ENCODE peak calls at places on chromosomes 11 and 22, in six cellular contexts. One of them, this sample, is unnamed. For H3K27me3, the result is how much of the 10 kb centered on the place peaks cover.

GRCh38 chr11:87281496-87281895 is 243.8 kb downstream of the TMEM135 start:
- DNase-seq in upper lobe of right lung: no peak
- DNase-seq in AG04450: no peak
- DNase-seq in heart left ventricle: no peak
- DNase-seq in Panc1: no peak
- DNase-seq in WERI-Rb-1: no peak
- DNase-seq in this sample: no peak

GRCh38 chr11:109644158-109644557 is 222.2 kb downstream of the C11orf87 start:
- DNase-seq in upper lobe of right lung: no peak
- DNase-seq in AG04450: no peak
- DNase-seq in heart left ventricle: peak
- DNase-seq in Panc1: no peak
- DNase-seq in WERI-Rb-1: peak
- DNase-seq in this sample: no peak

GRCh38 chr11:86606849-86607481 is 65.5 kb downstream of the ME3 start:
- DNase-seq in upper lobe of right lung: no peak
- DNase-seq in AG04450: no peak
- DNase-seq in heart left ventricle: no peak
- DNase-seq in Panc1: no peak
- DNase-seq in WERI-Rb-1: no peak
- DNase-seq in this sample: no peak

GRCh38 chr11:69343401-69344321 is 49.7 kb downstream of the MYEOV start:
- DNase-seq in upper lobe of right lung: peak
- DNase-seq in AG04450: no peak
- DNase-seq in heart left ventricle: no peak
- DNase-seq in Panc1: no peak
- DNase-seq in WERI-Rb-1: no peak
- DNase-seq in this sample: no peak

GRCh38 chr22:30416843-30417242 is 8.7 kb upstream of the MTFP1 start:
- DNase-seq in upper lobe of right lung: no peak
- DNase-seq in AG04450: no peak
- DNase-seq in heart left ventricle: no peak
- DNase-seq in Panc1: no peak
- DNase-seq in WERI-Rb-1: no peak
- DNase-seq in this sample: no peak

GRCh38 chr11:35856259-35856658 is 87.6 kb upstream of the LDLRAD3 start:
- DNase-seq in upper lobe of right lung: no peak
- DNase-seq in AG04450: no peak
- DNase-seq in heart left ventricle: no peak
- DNase-seq in Panc1: no peak
- DNase-seq in WERI-Rb-1: no peak
- DNase-seq in this sample: no peak

GRCh38 chr11:66728760-66729385 is at the start of gene SPTBN2:
- DNase-seq in upper lobe of right lung: no peak
- DNase-seq in AG04450: no peak
- DNase-seq in heart left ventricle: no peak
- DNase-seq in Panc1: no peak
- DNase-seq in WERI-Rb-1: peak
- DNase-seq in this sample: no peak

GRCh38 chr11:66747480-66747879 is 18.5 kb upstream of the SPTBN2 start:
- DNase-seq in upper lobe of right lung: no peak
- DNase-seq in AG04450: no peak
- DNase-seq in heart left ventricle: no peak
- DNase-seq in Panc1: no peak
- DNase-seq in WERI-Rb-1: no peak
- DNase-seq in this sample: no peak

GRCh38 chr11:9169595-9170295 is 78.3 kb upstream of the SCUBE2 start:
- DNase-seq in upper lobe of right lung: no peak
- DNase-seq in AG04450: no peak
- DNase-seq in heart left ventricle: no peak
- DNase-seq in Panc1: peak
- DNase-seq in WERI-Rb-1: no peak
- DNase-seq in this sample: no peak

GRCh38 chr11:28383471-28383870 is 275.3 kb downstream of the METTL15 start:
- DNase-seq in upper lobe of right lung: no peak
- DNase-seq in AG04450: no peak
- DNase-seq in heart left ventricle: no peak
- DNase-seq in Panc1: no peak
- DNase-seq in WERI-Rb-1: no peak
- DNase-seq in this sample: no peak

GRCh38 chr11:120883404-120884135 is 140.3 kb upstream of the TBCEL start:
- DNase-seq in upper lobe of right lung: no peak
- DNase-seq in AG04450: peak
- DNase-seq in heart left ventricle: peak
- DNase-seq in Panc1: no peak
- DNase-seq in WERI-Rb-1: no peak
- DNase-seq in this sample: no peak

GRCh38 chr11:65477271-65478029 is 21.4 kb upstream of the MALAT1 start:
- DNase-seq in upper lobe of right lung: peak
- DNase-seq in AG04450: no peak
- DNase-seq in heart left ventricle: peak
- DNase-seq in Panc1: no peak
- DNase-seq in WERI-Rb-1: peak
- DNase-seq in this sample: peak

GRCh38 chr11:134580635-134581025 is 168.6 kb upstream of the B3GAT1 start:
- DNase-seq in upper lobe of right lung: peak
- DNase-seq in AG04450: no peak
- DNase-seq in heart left ventricle: no peak
- DNase-seq in Panc1: no peak
- DNase-seq in WERI-Rb-1: no peak
- DNase-seq in this sample: no peak

GRCh38 chr11:13963949-13964770 is 1.6 kb downstream of the SPON1 start:
- DNase-seq in upper lobe of right lung: peak
- DNase-seq in AG04450: no peak
- DNase-seq in heart left ventricle: peak
- DNase-seq in Panc1: no peak
- DNase-seq in WERI-Rb-1: no peak
- DNase-seq in this sample: no peak

GRCh38 chr11:63558459-63559157 is 4.6 kb downstream of the PLAAT2 start:
- DNase-seq in upper lobe of right lung: no peak
- DNase-seq in AG04450: no peak
- DNase-seq in heart left ventricle: no peak
- DNase-seq in Panc1: no peak
- DNase-seq in WERI-Rb-1: no peak
- DNase-seq in this sample: no peak

GRCh38 chr11:88414385-88414861 is 76.9 kb upstream of the CTSC start:
- DNase-seq in upper lobe of right lung: no peak
- DNase-seq in AG04450: no peak
- DNase-seq in heart left ventricle: no peak
- DNase-seq in Panc1: no peak
- DNase-seq in WERI-Rb-1: no peak
- DNase-seq in this sample: no peak

GRCh38 chr22:49168219-49168813 is 659.4 kb downstream of the BRD1 start:
- DNase-seq in upper lobe of right lung: no peak
- DNase-seq in AG04450: no peak
- DNase-seq in heart left ventricle: no peak
- DNase-seq in Panc1: no peak
- DNase-seq in WERI-Rb-1: no peak
- DNase-seq in this sample: no peak

GRCh38 chr11:61978703-61979661 is 11.5 kb upstream of the FTH1 start:
- DNase-seq in upper lobe of right lung: peak
- DNase-seq in AG04450: no peak
- DNase-seq in heart left ventricle: no peak
- DNase-seq in Panc1: no peak
- DNase-seq in WERI-Rb-1: no peak
- DNase-seq in this sample: no peak

GRCh38 chr22:25488244-25489020 is 76.0 kb upstream of the GRK3 start:
- DNase-seq in upper lobe of right lung: peak
- DNase-seq in AG04450: no peak
- DNase-seq in heart left ventricle: peak
- DNase-seq in Panc1: peak
- DNase-seq in WERI-Rb-1: no peak
- DNase-seq in this sample: no peak

GRCh38 chr11:64001552-64002427 is 15.6 kb downstream of the OTUB1 start:
- DNase-seq in upper lobe of right lung: no peak
- DNase-seq in AG04450: no peak
- DNase-seq in heart left ventricle: no peak
- DNase-seq in Panc1: no peak
- DNase-seq in WERI-Rb-1: no peak
- DNase-seq in this sample: no peak

GRCh38 chr11:119030029-119030328 is 698 bp downstream of the SLC37A4 start:
- DNase-seq in upper lobe of right lung: no peak
- DNase-seq in AG04450: no peak
- DNase-seq in heart left ventricle: no peak
- DNase-seq in Panc1: no peak
- DNase-seq in WERI-Rb-1: no peak
- DNase-seq in this sample: no peak

GRCh38 chr11:122756417-122756816 is 81.9 kb upstream of the CRTAM start:
- DNase-seq in upper lobe of right lung: peak
- DNase-seq in AG04450: no peak
- DNase-seq in heart left ventricle: peak
- DNase-seq in Panc1: no peak
- DNase-seq in WERI-Rb-1: no peak
- DNase-seq in this sample: peak

GRCh38 chr11:9219115-9219514 is 46.0 kb downstream of the DENND5A start:
- DNase-seq in upper lobe of right lung: no peak
- DNase-seq in AG04450: no peak
- DNase-seq in heart left ventricle: no peak
- DNase-seq in Panc1: no peak
- DNase-seq in WERI-Rb-1: no peak
- DNase-seq in this sample: no peak

GRCh38 chr11:113377606-113378005 is 10.0 kb upstream of the ANKK1 start:
- DNase-seq in upper lobe of right lung: no peak
- DNase-seq in AG04450: no peak
- DNase-seq in heart left ventricle: no peak
- DNase-seq in Panc1: no peak
- DNase-seq in WERI-Rb-1: no peak
- DNase-seq in this sample: no peak

GRCh38 chr11:125947419-125948277 is 1.8 kb downstream of the VSIG10L2 start:
- DNase-seq in upper lobe of right lung: no peak
- DNase-seq in AG04450: no peak
- DNase-seq in heart left ventricle: no peak
- DNase-seq in Panc1: no peak
- DNase-seq in WERI-Rb-1: no peak
- DNase-seq in this sample: no peak

DNA sequence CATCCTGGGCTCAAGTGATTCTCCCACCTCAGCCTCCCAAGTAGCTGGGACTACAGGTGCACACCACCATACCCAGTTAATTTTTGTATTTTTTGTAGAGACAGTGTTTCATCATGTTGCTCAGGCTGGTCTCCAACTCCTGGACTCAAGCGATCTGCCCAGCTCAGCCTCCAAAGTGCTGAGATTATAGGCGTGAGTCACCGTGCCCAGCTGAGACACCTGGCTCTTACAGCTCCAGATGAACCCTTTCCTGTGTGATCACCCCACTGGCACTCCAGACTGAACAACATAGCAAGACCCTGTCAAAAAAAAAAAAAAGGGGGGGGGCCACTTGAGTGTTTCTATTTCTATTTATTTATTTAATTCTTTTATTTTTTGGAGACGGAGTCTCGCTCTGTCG is 1.0 kb upstream of the ADSL start:
- DNase-seq in upper lobe of right lung: no peak
- DNase-seq in AG04450: no peak
- DNase-seq in heart left ventricle: no peak
- DNase-seq in Panc1: no peak
- DNase-seq in WERI-Rb-1: no peak
- DNase-seq in this sample: no peak
- H3K27ac ChIP-seq in upper lobe of right lung: peak
- H3K27ac ChIP-seq in AG04450: no peak
- H3K27ac ChIP-seq in heart left ventricle: peak
- H3K27ac ChIP-seq in Panc1: peak
- H3K27ac ChIP-seq in WERI-Rb-1: peak
- H3K27ac ChIP-seq in this sample: peak

GRCh38 chr11:110736158-110736553 is 23.9 kb upstream of the ARHGAP20 start:
- DNase-seq in upper lobe of right lung: no peak
- DNase-seq in AG04450: no peak
- DNase-seq in heart left ventricle: no peak
- DNase-seq in Panc1: no peak
- DNase-seq in WERI-Rb-1: no peak
- DNase-seq in this sample: no peak

GRCh38 chr11:110734790-110735189 is 22.6 kb upstream of the ARHGAP20 start:
- DNase-seq in upper lobe of right lung: no peak
- DNase-seq in AG04450: no peak
- DNase-seq in heart left ventricle: no peak
- DNase-seq in Panc1: no peak
- DNase-seq in WERI-Rb-1: no peak
- DNase-seq in this sample: no peak

GRCh38 chr11:110737591-110737990 is 25.4 kb upstream of the ARHGAP20 start:
- DNase-seq in upper lobe of right lung: no peak
- DNase-seq in AG04450: no peak
- DNase-seq in heart left ventricle: no peak
- DNase-seq in Panc1: no peak
- DNase-seq in WERI-Rb-1: no peak
- DNase-seq in this sample: no peak

GRCh38 chr11:110735431-110736157 is 23.4 kb upstream of the ARHGAP20 start:
- DNase-seq in upper lobe of right lung: no peak
- DNase-seq in AG04450: no peak
- DNase-seq in heart left ventricle: no peak
- DNase-seq in Panc1: no peak
- DNase-seq in WERI-Rb-1: no peak
- DNase-seq in this sample: no peak

DNA sequence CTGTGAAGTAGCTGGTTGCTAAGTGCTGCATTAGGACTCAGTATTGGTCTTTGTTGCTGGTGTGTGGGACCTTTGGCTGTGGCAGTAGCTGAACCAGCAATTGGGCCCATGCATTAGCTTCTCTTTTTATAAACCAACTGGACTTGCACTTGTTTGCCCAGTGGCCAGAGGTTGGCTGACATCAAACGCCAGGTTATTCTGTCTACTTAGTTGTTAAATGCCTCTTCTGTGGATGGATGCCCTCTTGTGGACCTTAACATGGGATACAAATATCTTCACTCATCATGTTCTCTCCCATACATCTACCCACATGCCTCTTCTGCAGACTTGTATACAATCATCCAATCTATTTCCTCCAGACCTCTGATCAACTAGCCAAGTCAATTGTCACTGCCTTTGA is 26.4 kb upstream of the ARHGAP20 start:
- DNase-seq in upper lobe of right lung: no peak
- DNase-seq in AG04450: no peak
- DNase-seq in heart left ventricle: no peak
- DNase-seq in Panc1: no peak
- DNase-seq in WERI-Rb-1: no peak
- DNase-seq in this sample: no peak
- TF ChIP-seq CTCF in upper lobe of right lung: no peak
- TF ChIP-seq CTCF in AG04450: no peak
- TF ChIP-seq CTCF in heart left ventricle: no peak
- TF ChIP-seq CTCF in Panc1: peak
- TF ChIP-seq CTCF in WERI-Rb-1: no peak
- TF ChIP-seq CTCF in this sample: no peak

GRCh38 chr11:1674194-1674878 is 22.7 kb upstream of the KRTAP5-6 start:
- DNase-seq in upper lobe of right lung: no peak
- DNase-seq in AG04450: no peak
- DNase-seq in heart left ventricle: no peak
- DNase-seq in Panc1: no peak
- DNase-seq in WERI-Rb-1: no peak
- DNase-seq in this sample: no peak
- H3K27me3 ChIP-seq in upper lobe of right lung: under half
- H3K27me3 ChIP-seq in AG04450: under half
- H3K27me3 ChIP-seq in heart left ventricle: under half
- H3K27me3 ChIP-seq in Panc1: under half
- H3K27me3 ChIP-seq in WERI-Rb-1: half or more
- H3K27me3 ChIP-seq in this sample: under half

DNA sequence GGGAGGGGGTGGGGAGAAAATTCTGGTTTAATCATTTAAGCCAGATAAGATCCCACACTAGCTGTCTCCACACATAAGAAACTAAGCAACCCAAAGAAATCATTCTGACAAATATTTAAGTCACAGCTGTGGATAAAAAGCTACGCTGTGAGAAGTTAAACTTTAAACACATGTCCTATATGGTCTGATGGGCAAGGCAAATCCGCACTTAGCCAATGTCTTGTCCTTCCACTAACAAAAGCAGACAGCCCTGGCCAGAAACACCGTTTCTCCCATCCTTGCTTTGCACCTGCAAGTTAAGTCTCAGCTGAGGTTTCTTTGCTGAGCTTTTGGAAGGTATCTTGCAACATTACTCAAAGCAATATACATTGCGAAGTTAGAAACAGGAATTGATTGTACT is 68.0 kb downstream of the ETS1 start:
- DNase-seq in upper lobe of right lung: no peak
- DNase-seq in AG04450: no peak
- DNase-seq in heart left ventricle: no peak
- DNase-seq in Panc1: no peak
- DNase-seq in WERI-Rb-1: no peak
- DNase-seq in this sample: no peak
- H3K27ac ChIP-seq in upper lobe of right lung: peak
- H3K27ac ChIP-seq in AG04450: no peak
- H3K27ac ChIP-seq in heart left ventricle: peak
- H3K27ac ChIP-seq in Panc1: peak
- H3K27ac ChIP-seq in WERI-Rb-1: peak
- H3K27ac ChIP-seq in this sample: peak

This sample was measured in CD4-positive, alpha-beta T cell.